ENCODE peak calls at places on chromosomes 6 and 20, in seven cellular contexts. S, L, H, N, R, Y and U are unnamed samples.

GRCh38 chr6:56798163-56798562 is 155.5 kb upstream of the DST start:
- DNase-seq in S (no peak), L (no peak), H (no peak), N (no peak), R (no peak), Y (no peak), U (no peak)

GRCh38 chr6:53437557-53438202 is 88.9 kb upstream of the ELOVL5 start:
- DNase-seq in S (no peak), L (peak), H (no peak), N (peak), R (no peak), Y (peak), U (peak)

GRCh38 chr6:16496210-16496609 is 257.8 kb downstream of the GMPR start:
- DNase-seq in S (no peak), L (no peak), H (no peak), N (no peak), R (no peak), Y (no peak), U (no peak)

GRCh38 chr20:3919352-3919751 is 30.2 kb downstream of the PANK2 start:
- DNase-seq in S (no peak), L (no peak), H (no peak), N (no peak), R (no peak), Y (no peak), U (no peak)

GRCh38 chr6:29554764-29555163 is 4.8 kb downstream of the UBD start:
- DNase-seq in S (no peak), L (no peak), H (no peak), N (no peak), R (no peak), Y (no peak), U (no peak)

GRCh38 chr20:43839793-43840199 is 74.9 kb upstream of the TOX2 start:
- DNase-seq in S (no peak), L (no peak), H (no peak), N (no peak), R (no peak), Y (no peak), U (no peak)

GRCh38 chr6:160344281-160344680 is 3.9 kb upstream of the SLC22A3 start:
- DNase-seq in S (no peak), L (no peak), H (no peak), N (no peak), R (no peak), Y (no peak), U (no peak)

GRCh38 chr20:59820204-59821041 is 113.0 kb downstream of the SYCP2 start:
- DNase-seq in S (peak), L (no peak), H (no peak), N (peak), R (no peak), Y (no peak), U (peak)

GRCh38 chr6:74041420-74041819 is 345.4 kb downstream of the CD109 start:
- DNase-seq in S (no peak), L (no peak), H (no peak), N (no peak), R (no peak), Y (no peak), U (no peak)

GRCh38 chr20:19695081-19695480 is 63.0 kb upstream of the RIN2 start:
- DNase-seq in S (no peak), L (no peak), H (no peak), N (no peak), R (no peak), Y (no peak), U (no peak)

GRCh38 chr6:148179786-148180185 is 162.9 kb upstream of the SASH1 start:
- DNase-seq in S (no peak), L (peak), H (no peak), N (no peak), R (no peak), Y (peak), U (no peak)

GRCh38 chr6:169669889-169670288 is 31.9 kb downstream of the WDR27 start:
- DNase-seq in S (no peak), L (no peak), H (no peak), N (peak), R (no peak), Y (no peak), U (no peak)

GRCh38 chr20:8305449-8305978 is 173.4 kb downstream of the PLCB1 start:
- DNase-seq in S (peak), L (peak), H (no peak), N (peak), R (no peak), Y (peak), U (peak)

GRCh38 chr6:35486005-35486925 is 10.6 kb downstream of the TEAD3 start:
- DNase-seq in S (peak), L (no peak), H (peak), N (peak), R (peak), Y (no peak), U (no peak)
- H3K4me3 ChIP-seq in S (no peak), L (no peak), H (peak), N (no peak), R (peak), Y (peak), U (no peak)

GRCh38 chr20:48717095-48717958 is 110.5 kb downstream of the PREX1 start:
- DNase-seq in S (no peak), L (no peak), H (no peak), N (no peak), R (no peak), Y (no peak), U (no peak)
- TF ChIP-seq POLR2A in S (no peak), L (no peak), H (no peak), N (no peak), R (no peak), Y (no peak), U (no peak)

DNA sequence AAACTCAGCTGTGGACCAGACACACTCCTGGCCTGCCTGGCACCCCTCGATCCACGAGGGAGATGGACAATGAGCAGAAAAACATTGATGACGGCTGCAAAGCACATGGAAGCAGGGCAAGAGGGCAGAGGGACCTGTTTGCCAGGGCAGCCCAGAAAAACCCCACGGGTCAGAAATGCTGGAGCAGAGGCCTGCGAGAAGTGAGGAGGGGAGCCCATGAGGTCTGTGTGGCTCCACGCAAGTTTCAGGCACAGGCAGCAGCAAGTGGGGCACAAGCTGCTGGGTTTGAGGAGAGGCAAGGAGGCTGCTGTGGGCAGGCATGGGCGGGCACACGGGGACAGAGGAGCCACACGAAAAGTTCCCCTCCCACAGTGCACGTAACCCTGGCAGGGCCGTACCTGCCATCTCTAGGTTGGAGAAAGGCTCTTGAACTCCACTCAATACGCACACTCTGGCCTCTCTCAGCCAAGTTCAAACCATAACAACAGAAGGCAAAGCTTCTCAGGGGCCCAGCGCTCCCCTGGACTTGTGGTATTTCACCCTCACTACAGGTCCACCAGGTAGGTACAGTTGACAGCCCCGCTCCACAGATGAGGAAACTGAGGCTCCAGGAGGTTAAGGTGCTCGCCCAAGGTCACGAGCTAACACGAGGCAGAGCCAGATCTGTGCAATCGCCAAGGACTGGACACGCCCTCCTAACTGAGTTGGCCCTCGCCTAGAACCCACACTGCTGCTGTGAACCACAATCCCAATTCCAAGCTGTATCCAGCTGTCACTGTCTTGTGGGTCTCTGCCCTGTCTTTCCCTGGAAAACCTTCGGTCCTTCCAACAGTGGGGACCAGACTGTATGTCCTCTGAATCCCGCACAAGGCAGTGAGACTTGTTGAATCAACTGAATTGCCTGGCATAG is 108.2 kb downstream of the NOL4L start:
- DNase-seq in S (no peak), L (no peak), H (peak), N (no peak), R (peak), Y (no peak), U (peak)
- H3K4me3 ChIP-seq in S (no peak), L (no peak), H (no peak), N (no peak), R (no peak), Y (no peak), U (no peak)

GRCh38 chr6:37171970-37172812 is 2.2 kb downstream of the PIM1 start:
- DNase-seq in S (peak), L (peak), H (peak), N (peak), R (peak), Y (peak), U (peak)
- TF ChIP-seq POLR2A in S (no peak), L (no peak), H (no peak), N (no peak), R (peak), Y (no peak), U (no peak)

DNA sequence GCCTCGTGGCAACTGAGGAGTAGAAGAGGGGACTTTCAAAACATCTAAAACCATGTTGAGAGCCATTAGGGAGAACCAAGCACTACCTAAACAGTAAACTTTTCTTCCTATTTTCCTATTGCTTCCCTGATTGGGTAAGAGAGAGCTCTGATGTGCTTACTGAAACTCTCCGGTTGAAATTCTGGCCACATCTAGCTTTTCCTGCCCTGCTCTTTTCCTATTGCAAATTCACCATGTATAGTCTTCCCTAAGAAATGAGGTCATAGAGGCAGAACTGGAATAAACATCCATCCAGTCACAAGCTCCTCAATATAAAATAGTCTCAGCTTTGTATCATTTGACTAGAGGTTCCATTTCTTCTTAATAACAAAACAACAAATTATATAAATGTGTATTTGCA is 199.5 kb upstream of the CNR1 start:
- DNase-seq in S (no peak), L (no peak), H (no peak), N (no peak), R (no peak), Y (no peak), U (no peak)
- H3K4me3 ChIP-seq in S (no peak), L (no peak), H (no peak), N (no peak), R (no peak), Y (no peak), U (no peak)

GRCh38 chr6:17705778-17706579 is 746 bp downstream of the NUP153 start:
- DNase-seq in S (peak), L (peak), H (peak), N (peak), R (peak), Y (no peak), U (peak)
- TF ChIP-seq POLR2A in S (no peak), L (no peak), H (no peak), N (no peak), R (no peak), Y (no peak), U (no peak)

GRCh38 chr6:132512638-132513632 is at the start of gene STX7:
- DNase-seq in S (peak), L (peak), H (peak), N (peak), R (peak), Y (peak), U (peak)

GRCh38 chr6:132511836-132512230 is 1.1 kb downstream of the STX7 start:
- DNase-seq in S (no peak), L (no peak), H (no peak), N (no peak), R (no peak), Y (no peak), U (no peak)

GRCh38 chr6:132515386-132515785 is 2.5 kb upstream of the STX7 start:
- DNase-seq in S (no peak), L (no peak), H (no peak), N (no peak), R (no peak), Y (no peak), U (no peak)

GRCh38 chr6:132512342-132512637 is 626 bp downstream of the STX7 start:
- DNase-seq in S (no peak), L (no peak), H (no peak), N (no peak), R (no peak), Y (no peak), U (no peak)

GRCh38 chr6:132513821-132514545 is 1.1 kb upstream of the STX7 start:
- DNase-seq in S (no peak), L (no peak), H (no peak), N (no peak), R (no peak), Y (no peak), U (no peak)
- H3K4me3 ChIP-seq in S (no peak), L (no peak), H (no peak), N (no peak), R (peak), Y (peak), U (peak)